ENCODE peak calls at places on chromosomes 7 and 10, in nine cellular contexts. V is endothelial cell; W is activated CD4-positive, CD25-positive, alpha-beta regulatory T cell treated with anti-CD3 and anti-CD28 coated beads, Interleukin-2, amount 50 U/mL, for 72 hours; Y is CD4-positive, alpha-beta memory T cell; T is NCI-H1694 treated with DMSO at 0.1 percent for 48 hours; U is NCI-H1092; D is right lobe of liver; R is Daoy; O is smooth muscle cell of the brain vasculature. Z is an unnamed sample.
A peak's percentile ranks its signal among the peaks of the same experiment; 100 is the strongest.

GRCh38 chr10:52617346-52617745 is 155.2 kb downstream of the MBL2 start:
- DNase-seq in W (no peak), Y (no peak), O (no peak), D (no peak), R (no peak), U (no peak), T (no peak), V (no peak), Z (no peak)

GRCh38 chr7:115747174-115747573 is 283.4 kb downstream of the TFEC start:
- DNase-seq in R (no peak), V (no peak), O (no peak), T (no peak), Y (no peak), U (no peak), D (no peak), W (no peak), Z (no peak)

GRCh38 chr7:27303021-27303420 is 60.4 kb downstream of the EVX1 start:
- DNase-seq in V (no peak), O (no peak), W (no peak), U (peak; percentile 10), Y (no peak), T (peak; percentile 72), R (no peak), D (no peak), Z (no peak)

GRCh38 chr7:44187636-44188416 is 1.4 kb downstream of the GCK start:
- DNase-seq in O (no peak), W (no peak), V (no peak), Y (no peak), T (no peak), R (no peak), D (peak; percentile 34), U (no peak), Z (no peak)

GRCh38 chr7:120805636-120806388 is 52.1 kb downstream of the TSPAN12 start:
- DNase-seq in U (peak; percentile 73), V (peak; percentile 77), D (peak; percentile 62), Y (peak; percentile 43), W (peak; percentile 40), O (peak; percentile 43), R (peak; percentile 79), T (peak; percentile 84), Z (peak; percentile 22)

GRCh38 chr10:114825513-114826253 is 4.1 kb downstream of the FHIP2A start:
- DNase-seq in O (no peak), V (no peak), R (peak; percentile 73), T (no peak), W (no peak), U (no peak), D (no peak), Y (no peak), Z (no peak)

GRCh38 chr7:50199824-50200223 is 104.7 kb upstream of the IKZF1 start:
- DNase-seq in D (no peak), O (no peak), V (no peak), T (no peak), W (no peak), R (no peak), Y (no peak), U (no peak), Z (no peak)

GRCh38 chr7:68610751-68611150 is 987.5 kb upstream of the AUTS2 start:
- DNase-seq in W (no peak), R (no peak), V (no peak), T (no peak), Y (no peak), D (no peak), U (no peak), O (no peak), Z (no peak)

GRCh38 chr10:44051584-44052385 is 333.1 kb downstream of the CXCL12 start:
- DNase-seq in Y (no peak), O (peak; percentile 83), R (peak; percentile 65), W (no peak), D (no peak), U (no peak), V (no peak), T (no peak), Z (peak; percentile 77)

GRCh38 chr10:76114556-76114955 is 683.1 kb downstream of the LRMDA start:
- DNase-seq in O (no peak), R (no peak), V (no peak), D (no peak), Y (no peak), U (peak; percentile 12), T (no peak), W (no peak), Z (no peak)

GRCh38 chr10:42952931-42953683 is 123.8 kb upstream of the RET start:
- DNase-seq in V (peak; percentile 2), R (no peak), U (no peak), O (no peak), D (peak; percentile 24), W (no peak), T (no peak), Y (no peak), Z (no peak)

GRCh38 chr7:139823855-139824670 is 5.0 kb upstream of the TBXAS1 start:
- DNase-seq in V (no peak), R (no peak), T (no peak), U (no peak), W (no peak), O (no peak), D (peak; percentile 36), Y (no peak), Z (no peak)

GRCh38 chr10:20855398-20856038 is 41.6 kb downstream of the NEBL start:
- DNase-seq in R (no peak), Y (no peak), O (no peak), W (no peak), U (no peak), D (no peak), V (no peak), T (no peak), Z (no peak)

GRCh38 chr10:6070647-6071046 is 8.5 kb upstream of the IL2RA start:
- DNase-seq in V (no peak), D (no peak), R (no peak), T (no peak), Y (no peak), U (no peak), W (no peak), O (no peak), Z (no peak)

GRCh38 chr10:8133146-8133545 is 78.7 kb downstream of the GATA3 start:
- DNase-seq in D (no peak), R (peak; percentile 61), T (no peak), Y (no peak), U (no peak), O (no peak), W (no peak), V (no peak), Z (no peak)

GRCh38 chr7:94972296-94972695 is 64.9 kb downstream of the PPP1R9A start:
- DNase-seq in D (no peak), T (no peak), Y (no peak), V (no peak), W (no peak), O (no peak), U (no peak), R (peak; percentile 21), Z (peak; percentile 16)

GRCh38 chr10:47276576-47277351 is 23.2 kb upstream of the GDF10 start:
- DNase-seq in U (no peak), W (no peak), O (no peak), D (no peak), V (no peak), R (no peak), Y (no peak), T (no peak), Z (no peak)

GRCh38 chr10:116403740-116404250 is 23.9 kb upstream of the PNLIPRP3 start:
- DNase-seq in T (no peak), U (no peak), D (no peak), O (no peak), Y (no peak), R (peak; percentile 16), V (no peak), W (no peak), Z (no peak)

GRCh38 chr10:92697663-92698511 is 8.1 kb downstream of the HHEX start:
- DNase-seq in V (no peak), R (no peak), Y (no peak), U (no peak), T (no peak), W (no peak), O (no peak), D (no peak), Z (no peak)

GRCh38 chr7:156153590-156153989 is 341.3 kb upstream of the SHH start:
- DNase-seq in R (no peak), D (no peak), U (no peak), W (no peak), O (no peak), V (no peak), T (no peak), Y (no peak), Z (no peak)

GRCh38 chr7:7178081-7178480 is 4.3 kb upstream of the C1GALT1 start:
- DNase-seq in T (no peak), O (no peak), D (no peak), Y (no peak), V (no peak), R (no peak), W (no peak), U (no peak), Z (no peak)

GRCh38 chr10:92839191-92840085 is 8.9 kb upstream of the EXOC6 start:
- DNase-seq in T (peak; percentile 74), D (peak; percentile 72), R (peak; percentile 70), Y (no peak), U (no peak), W (peak; percentile 61), O (no peak), V (peak; percentile 76), Z (no peak)

GRCh38 chr10:114957673-114958072 is 19.7 kb downstream of the TRUB1 start:
- DNase-seq in Y (no peak), T (no peak), D (no peak), W (no peak), V (no peak), O (no peak), U (no peak), R (no peak), Z (no peak)

GRCh38 chr7:133783276-133783675 is 343.9 kb upstream of the LRGUK start:
- DNase-seq in R (no peak), Y (no peak), D (no peak), W (no peak), U (no peak), T (no peak), O (no peak), V (no peak), Z (no peak)

GRCh38 chr7:137967143-137968018 is 34.5 kb downstream of the CREB3L2 start:
- DNase-seq in D (no peak), U (no peak), W (no peak), R (peak; percentile 85), O (no peak), T (no peak), Y (no peak), V (no peak), Z (no peak)

GRCh38 chr10:17425584-17426262 is 28.7 kb downstream of the ST8SIA6 start:
- DNase-seq in T (no peak), O (no peak), W (no peak), V (no peak), U (no peak), Y (peak; percentile 52), D (no peak), R (no peak), Z (no peak)

GRCh38 chr10:23174075-23174973 is 17.8 kb upstream of the PTF1A start:
- DNase-seq in T (no peak), V (no peak), R (no peak), Y (no peak), W (no peak), U (no peak), D (no peak), O (no peak), Z (no peak)

GRCh38 chr7:151864081-151864480 is 12.8 kb downstream of the PRKAG2 start:
- DNase-seq in O (no peak), Y (no peak), D (peak; percentile 82), U (no peak), T (no peak), V (no peak), R (no peak), W (no peak), Z (no peak)

GRCh38 chr7:1220000-1220726 is 12.5 kb upstream of the UNCX start:
- DNase-seq in O (no peak), Y (no peak), R (no peak), V (no peak), T (no peak), U (no peak), D (no peak), W (no peak), Z (no peak)

GRCh38 chr7:117068511-117069155 is 115.3 kb downstream of the ST7 start:
- DNase-seq in O (no peak), R (no peak), W (no peak), V (no peak), T (peak; percentile 71), U (peak; percentile 83), Y (peak; percentile 10), D (no peak), Z (no peak)

GRCh38 chr7:444606-445005 is 75.0 kb downstream of the PDGFA start:
- DNase-seq in O (no peak), V (no peak), R (no peak), U (no peak), D (no peak), T (no peak), Y (no peak), W (no peak), Z (no peak)

Z was measured in brain pericyte.